ENCODE peak calls at places on chromosomes 3 and 15, in five cellular contexts. One of them, this sample, is unnamed.

GRCh38 chr3:183583331-183584245 is 28.1 kb upstream of the KLHL6 start:
- DNase-seq in GM12864: no peak
- DNase-seq in transverse colon: no peak
- DNase-seq in adrenal gland: no peak
- DNase-seq in GM23338: no peak
- DNase-seq in this sample: no peak

GRCh38 chr15:25091421-25092158 is 136.8 kb downstream of the SNRPN start:
- DNase-seq in GM12864: no peak
- DNase-seq in transverse colon: no peak
- DNase-seq in adrenal gland: no peak
- DNase-seq in GM23338: no peak
- DNase-seq in this sample: no peak

GRCh38 chr3:149273096-149273751 is 51.6 kb upstream of the CP start:
- DNase-seq in GM12864: peak; percentile 54
- DNase-seq in transverse colon: peak; percentile 40
- DNase-seq in adrenal gland: peak; percentile 59
- DNase-seq in GM23338: peak; percentile 93
- DNase-seq in this sample: peak; percentile 84

GRCh38 chr3:8319935-8320634 is 181.5 kb upstream of the LMCD1 start:
- DNase-seq in GM12864: no peak
- DNase-seq in transverse colon: no peak
- DNase-seq in adrenal gland: no peak
- DNase-seq in GM23338: no peak
- DNase-seq in this sample: no peak

GRCh38 chr3:174376346-174376745 is 482.8 kb upstream of the NAALADL2 start:
- DNase-seq in GM12864: no peak
- DNase-seq in transverse colon: no peak
- DNase-seq in adrenal gland: no peak
- DNase-seq in GM23338: no peak
- DNase-seq in this sample: no peak

GRCh38 chr15:82062479-82062878 is 16.7 kb upstream of the MEX3B start:
- DNase-seq in GM12864: no peak
- DNase-seq in transverse colon: no peak
- DNase-seq in adrenal gland: no peak
- DNase-seq in GM23338: no peak
- DNase-seq in this sample: no peak

GRCh38 chr3:151933224-151933858 is 59.9 kb downstream of the SUCNR1 start:
- DNase-seq in GM12864: no peak
- DNase-seq in transverse colon: no peak
- DNase-seq in adrenal gland: no peak
- DNase-seq in GM23338: no peak
- DNase-seq in this sample: no peak

GRCh38 chr3:138781012-138781470 is 53.7 kb downstream of the PIK3CB start:
- DNase-seq in GM12864: no peak
- DNase-seq in transverse colon: no peak
- DNase-seq in adrenal gland: peak; percentile 50
- DNase-seq in GM23338: no peak
- DNase-seq in this sample: peak; percentile 30

GRCh38 chr15:64776402-64776786 is 1.0 kb upstream of the RBPMS2 start:
- DNase-seq in GM12864: no peak
- DNase-seq in transverse colon: no peak
- DNase-seq in adrenal gland: no peak
- DNase-seq in GM23338: peak; percentile 64
- DNase-seq in this sample: no peak

GRCh38 chr3:152961323-152961722 is 126.4 kb downstream of the P2RY1 start:
- DNase-seq in GM12864: peak; percentile 12
- DNase-seq in transverse colon: no peak
- DNase-seq in adrenal gland: no peak
- DNase-seq in GM23338: peak; percentile 57
- DNase-seq in this sample: peak; percentile 63

GRCh38 chr3:188296761-188297689 is 143.1 kb downstream of the LPP start:
- DNase-seq in GM12864: no peak
- DNase-seq in transverse colon: peak; percentile 17
- DNase-seq in adrenal gland: peak; percentile 75
- DNase-seq in GM23338: no peak
- DNase-seq in this sample: no peak

GRCh38 chr3:114706591-114707224 is 412.9 kb downstream of the TIGIT start:
- DNase-seq in GM12864: no peak
- DNase-seq in transverse colon: no peak
- DNase-seq in adrenal gland: peak; percentile 75
- DNase-seq in GM23338: no peak
- DNase-seq in this sample: peak; percentile 25

GRCh38 chr3:15300318-15301078 is 31.9 kb downstream of the SH3BP5 start:
- DNase-seq in GM12864: no peak
- DNase-seq in transverse colon: no peak
- DNase-seq in adrenal gland: peak; percentile 81
- DNase-seq in GM23338: no peak
- DNase-seq in this sample: no peak

GRCh38 chr3:166425900-166426611 is 588.8 kb upstream of the BCHE start:
- DNase-seq in GM12864: no peak
- DNase-seq in transverse colon: no peak
- DNase-seq in adrenal gland: no peak
- DNase-seq in GM23338: peak; percentile 62
- DNase-seq in this sample: no peak

GRCh38 chr3:1275495-1275894 is 182.7 kb downstream of the CNTN6 start:
- DNase-seq in GM12864: no peak
- DNase-seq in transverse colon: no peak
- DNase-seq in adrenal gland: no peak
- DNase-seq in GM23338: peak; percentile 71
- DNase-seq in this sample: peak; percentile 24

GRCh38 chr15:58469432-58470353 is 37.9 kb downstream of the LIPC start:
- DNase-seq in GM12864: no peak
- DNase-seq in transverse colon: peak; percentile 19
- DNase-seq in adrenal gland: peak; percentile 73
- DNase-seq in GM23338: peak; percentile 55
- DNase-seq in this sample: peak; percentile 52

GRCh38 chr15:67307156-67307555 is 52.6 kb downstream of the IQCH start:
- DNase-seq in GM12864: no peak
- DNase-seq in transverse colon: no peak
- DNase-seq in adrenal gland: no peak
- DNase-seq in GM23338: no peak
- DNase-seq in this sample: peak; percentile 24

GRCh38 chr3:166455724-166456123 is 618.5 kb upstream of the BCHE start:
- DNase-seq in GM12864: no peak
- DNase-seq in transverse colon: no peak
- DNase-seq in adrenal gland: no peak
- DNase-seq in GM23338: no peak
- DNase-seq in this sample: no peak

GRCh38 chr15:90889736-90890456 is 5.6 kb downstream of the FES start:
- DNase-seq in GM12864: no peak
- DNase-seq in transverse colon: no peak
- DNase-seq in adrenal gland: no peak
- DNase-seq in GM23338: no peak
- DNase-seq in this sample: no peak

GRCh38 chr3:183283886-183284285 is 30.8 kb downstream of the B3GNT5 start:
- DNase-seq in GM12864: no peak
- DNase-seq in transverse colon: no peak
- DNase-seq in adrenal gland: no peak
- DNase-seq in GM23338: no peak
- DNase-seq in this sample: no peak

GRCh38 chr15:91752081-91752810 is 101.3 kb upstream of the SLCO3A1 start:
- DNase-seq in GM12864: no peak
- DNase-seq in transverse colon: no peak
- DNase-seq in adrenal gland: no peak
- DNase-seq in GM23338: no peak
- DNase-seq in this sample: no peak

GRCh38 chr15:60408438-60409105 is 10.8 kb upstream of the ANXA2 start:
- DNase-seq in GM12864: no peak
- DNase-seq in transverse colon: no peak
- DNase-seq in adrenal gland: no peak
- DNase-seq in GM23338: no peak
- DNase-seq in this sample: peak; percentile 44

GRCh38 chr15:39857132-39857531 is 62.9 kb downstream of the GPR176 start:
- DNase-seq in GM12864: no peak
- DNase-seq in transverse colon: no peak
- DNase-seq in adrenal gland: no peak
- DNase-seq in GM23338: no peak
- DNase-seq in this sample: no peak

GRCh38 chr15:101020451-101020850 is 101.3 kb downstream of the LRRK1 start:
- DNase-seq in GM12864: no peak
- DNase-seq in transverse colon: peak; percentile 0
- DNase-seq in adrenal gland: no peak
- DNase-seq in GM23338: no peak
- DNase-seq in this sample: no peak

GRCh38 chr15:41238100-41238499 is 7.0 kb downstream of the CHP1 start:
- DNase-seq in GM12864: no peak
- DNase-seq in transverse colon: no peak
- DNase-seq in adrenal gland: no peak
- DNase-seq in GM23338: no peak
- DNase-seq in this sample: no peak

GRCh38 chr15:83700082-83700481 is 46.2 kb downstream of the ADAMTSL3 start:
- DNase-seq in GM12864: no peak
- DNase-seq in transverse colon: no peak
- DNase-seq in adrenal gland: no peak
- DNase-seq in GM23338: no peak
- DNase-seq in this sample: no peak

GRCh38 chr15:68389041-68389930 is 42.7 kb downstream of the ITGA11 start:
- DNase-seq in GM12864: no peak
- DNase-seq in transverse colon: no peak
- DNase-seq in adrenal gland: no peak
- DNase-seq in GM23338: peak; percentile 21
- DNase-seq in this sample: peak; percentile 29

GRCh38 chr15:45199136-45199810 is 11.5 kb upstream of the SHF start:
- DNase-seq in GM12864: peak; percentile 38
- DNase-seq in transverse colon: peak; percentile 47
- DNase-seq in adrenal gland: no peak
- DNase-seq in GM23338: peak; percentile 46
- DNase-seq in this sample: peak; percentile 71

GRCh38 chr15:75038948-75039533 is 15.7 kb downstream of the PPCDC start:
- DNase-seq in GM12864: no peak
- DNase-seq in transverse colon: no peak
- DNase-seq in adrenal gland: no peak
- DNase-seq in GM23338: no peak
- DNase-seq in this sample: no peak

GRCh38 chr3:46693897-46694235 is 387 bp upstream of the ALS2CL start:
- DNase-seq in GM12864: no peak
- DNase-seq in transverse colon: peak; percentile 33
- DNase-seq in adrenal gland: peak; percentile 77
- DNase-seq in GM23338: peak; percentile 36
- DNase-seq in this sample: no peak

GRCh38 chr15:63510548-63510940 is 6.2 kb downstream of the USP3 start:
- DNase-seq in GM12864: no peak
- DNase-seq in transverse colon: no peak
- DNase-seq in adrenal gland: no peak
- DNase-seq in GM23338: no peak
- DNase-seq in this sample: no peak

DNA sequence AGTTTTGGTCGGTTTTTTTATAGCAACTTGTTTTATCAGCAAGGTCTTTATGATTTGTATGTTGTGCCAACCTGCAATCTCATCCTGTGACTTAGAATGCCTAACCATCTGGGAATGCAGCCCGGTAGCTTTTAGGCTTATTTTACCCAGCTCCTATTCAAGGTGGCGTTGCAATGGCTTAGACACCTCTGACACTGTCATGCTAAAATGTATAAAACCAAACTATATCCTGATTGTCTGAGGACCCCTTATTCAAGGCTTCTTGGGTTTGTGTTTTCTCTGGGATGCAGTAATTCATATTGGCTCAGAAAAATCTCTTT is 209.0 kb upstream of the ALCAM start:
- DNase-seq in GM12864: no peak
- DNase-seq in transverse colon: no peak
- DNase-seq in adrenal gland: no peak
- DNase-seq in GM23338: peak; percentile 14
- DNase-seq in this sample: no peak
- H3K4me3 ChIP-seq in GM12864: no peak overlapping the region
- H3K4me3 ChIP-seq in transverse colon: no peak overlapping the region
- H3K4me3 ChIP-seq in adrenal gland: no peak overlapping the region
- H3K4me3 ChIP-seq in GM23338: no peak overlapping the region
- H3K4me3 ChIP-seq in this sample: no peak overlapping the region

GRCh38 chr15:48722764-48723661 is 77.5 kb upstream of the FBN1 start:
- DNase-seq in GM12864: no peak
- DNase-seq in transverse colon: no peak
- DNase-seq in adrenal gland: peak; percentile 48
- DNase-seq in GM23338: no peak
- DNase-seq in this sample: no peak
- TF ChIP-seq CTCF in GM12864: no peak
- TF ChIP-seq CTCF in transverse colon: no peak
- TF ChIP-seq CTCF in adrenal gland: no peak
- TF ChIP-seq CTCF in GM23338: no peak
- TF ChIP-seq CTCF in this sample: no peak

DNA sequence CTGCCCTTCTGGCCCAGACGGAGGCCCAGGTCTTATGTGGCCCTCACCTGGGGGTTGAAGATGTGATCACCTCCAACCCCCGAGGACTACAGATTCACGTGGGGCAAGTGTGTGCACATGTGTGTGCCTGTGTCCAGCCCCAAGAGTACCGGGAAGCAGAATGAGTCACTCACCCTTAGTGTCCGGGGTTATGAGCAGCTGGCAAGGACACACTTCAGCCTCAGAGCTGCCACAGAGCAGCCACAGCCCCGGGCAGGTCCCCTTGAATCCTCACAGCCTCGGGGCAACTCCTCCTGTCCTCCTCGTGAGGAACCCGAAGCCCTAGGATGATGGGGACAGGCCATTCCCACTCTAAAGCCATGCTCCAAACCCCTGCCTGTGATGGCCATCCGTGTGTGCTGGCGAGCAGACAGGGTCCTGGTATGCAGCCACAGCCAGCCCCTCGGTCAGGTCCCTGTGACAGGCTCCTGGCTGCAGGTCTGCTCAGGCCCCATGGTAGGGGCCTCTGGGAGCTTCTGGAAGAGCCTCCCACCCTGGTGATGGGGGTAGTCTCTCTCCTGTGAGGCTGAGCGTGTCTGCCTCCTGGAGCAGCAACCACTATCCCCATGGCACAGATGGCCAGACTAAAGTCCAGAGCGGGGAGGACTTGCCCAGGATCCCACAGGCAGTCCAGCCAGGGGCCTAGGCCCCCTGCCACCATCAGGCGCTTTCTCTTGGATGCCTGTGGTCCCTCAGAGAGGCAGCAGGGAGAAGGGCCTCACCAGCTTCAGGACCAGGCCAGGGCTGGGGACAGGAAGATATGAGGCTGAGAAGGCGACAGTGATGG is 852 bp downstream of the STAB1 start:
- DNase-seq in GM12864: no peak
- DNase-seq in transverse colon: no peak
- DNase-seq in adrenal gland: peak; percentile 92
- DNase-seq in GM23338: no peak
- DNase-seq in this sample: no peak
- H3K4me3 ChIP-seq in GM12864: no peak overlapping the region
- H3K4me3 ChIP-seq in transverse colon: peak overlapping the region; percentile 13
- H3K4me3 ChIP-seq in adrenal gland: no peak overlapping the region
- H3K4me3 ChIP-seq in GM23338: no peak overlapping the region
- H3K4me3 ChIP-seq in this sample: no peak overlapping the region

DNA sequence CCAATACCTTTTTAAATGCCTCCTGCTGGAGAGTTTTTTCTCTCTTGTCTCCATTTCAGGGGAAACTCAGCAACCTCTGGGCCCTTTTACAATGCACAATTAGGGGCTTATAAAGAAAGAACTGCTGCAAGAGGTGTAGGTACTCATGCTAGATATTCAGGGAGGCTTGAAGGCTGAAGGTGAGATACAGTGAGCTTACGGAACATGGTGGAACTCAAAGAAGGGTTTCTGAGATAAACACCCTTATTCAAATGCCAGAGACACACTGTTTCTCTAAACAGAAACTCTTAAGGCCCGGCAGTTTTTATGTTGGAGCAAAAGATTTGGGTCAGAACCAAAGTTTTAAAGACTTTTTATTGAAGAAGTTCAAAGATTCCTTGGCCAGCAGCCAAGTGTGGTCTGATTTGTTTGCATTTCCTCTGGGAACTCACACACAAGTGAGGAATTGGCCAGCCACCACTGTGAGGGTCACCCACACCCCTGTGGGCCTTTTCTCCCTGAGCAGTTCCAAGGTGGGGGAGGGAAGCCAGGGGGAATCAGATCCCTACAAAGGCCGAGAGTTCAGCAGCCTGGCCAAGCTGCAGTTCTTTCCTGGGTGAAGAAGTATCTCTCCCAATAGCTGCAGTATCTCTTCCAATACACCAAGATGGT is 47.8 kb downstream of the TNFAIP8L3 start:
- DNase-seq in GM12864: no peak
- DNase-seq in transverse colon: peak; percentile 65
- DNase-seq in adrenal gland: peak; percentile 34
- DNase-seq in GM23338: no peak
- DNase-seq in this sample: no peak
- TF ChIP-seq CTCF in GM12864: no peak
- TF ChIP-seq CTCF in transverse colon: no peak
- TF ChIP-seq CTCF in adrenal gland: no peak
- TF ChIP-seq CTCF in GM23338: no peak
- TF ChIP-seq CTCF in this sample: no peak